ENCODE peak calls at places on chromosomes 1 and 21, in six cellular contexts. One of them, this sample, is unnamed.

GRCh38 chr1:14929547-14930223 is 223.9 kb upstream of the TMEM51 start:
- DNase-seq in astrocyte of the spinal cord: peak
- DNase-seq in body of pancreas: no peak
- DNase-seq in A673: peak
- DNase-seq in OCI-LY7: no peak
- DNase-seq in transverse colon: peak
- DNase-seq in this sample: peak

GRCh38 chr21:14243461-14243860 is 27.5 kb downstream of the RBM11 start:
- DNase-seq in A673: peak
- DNase-seq in OCI-LY7: no peak
- DNase-seq in transverse colon: no peak
- DNase-seq in astrocyte of the spinal cord: no peak
- DNase-seq in body of pancreas: no peak
- DNase-seq in this sample: no peak

GRCh38 chr1:166905136-166905535 is 29.1 kb upstream of the TADA1 start:
- DNase-seq in body of pancreas: no peak
- DNase-seq in A673: no peak
- DNase-seq in OCI-LY7: no peak
- DNase-seq in astrocyte of the spinal cord: peak
- DNase-seq in transverse colon: no peak
- DNase-seq in this sample: no peak

GRCh38 chr1:150987928-150988327 is 5.8 kb downstream of the ANXA9 start:
- DNase-seq in transverse colon: no peak
- DNase-seq in A673: no peak
- DNase-seq in OCI-LY7: no peak
- DNase-seq in astrocyte of the spinal cord: no peak
- DNase-seq in body of pancreas: no peak
- DNase-seq in this sample: no peak

GRCh38 chr21:37615962-37616361 is 249.4 kb downstream of the DYRK1A start:
- DNase-seq in transverse colon: no peak
- DNase-seq in body of pancreas: no peak
- DNase-seq in astrocyte of the spinal cord: no peak
- DNase-seq in A673: no peak
- DNase-seq in OCI-LY7: no peak
- DNase-seq in this sample: no peak

GRCh38 chr1:221743416-221744208 is 1.7 kb upstream of the DUSP10 start:
- DNase-seq in transverse colon: no peak
- DNase-seq in astrocyte of the spinal cord: peak
- DNase-seq in OCI-LY7: peak
- DNase-seq in body of pancreas: no peak
- DNase-seq in A673: no peak
- DNase-seq in this sample: no peak

GRCh38 chr21:45892156-45892919 is 89.2 kb upstream of the COL6A1 start:
- DNase-seq in body of pancreas: no peak
- DNase-seq in astrocyte of the spinal cord: no peak
- DNase-seq in transverse colon: peak
- DNase-seq in OCI-LY7: peak
- DNase-seq in A673: no peak
- DNase-seq in this sample: peak

GRCh38 chr1:152983743-152984142 is at the start of gene SPRR1A:
- DNase-seq in body of pancreas: no peak
- DNase-seq in OCI-LY7: no peak
- DNase-seq in transverse colon: no peak
- DNase-seq in A673: no peak
- DNase-seq in astrocyte of the spinal cord: no peak
- DNase-seq in this sample: no peak

GRCh38 chr1:231626951-231627614 is 493 bp downstream of the DISC1 start:
- DNase-seq in body of pancreas: peak
- DNase-seq in A673: peak
- DNase-seq in transverse colon: peak
- DNase-seq in astrocyte of the spinal cord: peak
- DNase-seq in OCI-LY7: no peak
- DNase-seq in this sample: peak

GRCh38 chr1:234980657-234981396 is 147.8 kb downstream of the TOMM20 start:
- DNase-seq in body of pancreas: peak
- DNase-seq in OCI-LY7: peak
- DNase-seq in astrocyte of the spinal cord: peak
- DNase-seq in A673: peak
- DNase-seq in transverse colon: peak
- DNase-seq in this sample: peak

GRCh38 chr1:147781056-147781471 is 20.7 kb upstream of the GJA5 start:
- DNase-seq in astrocyte of the spinal cord: no peak
- DNase-seq in transverse colon: no peak
- DNase-seq in A673: no peak
- DNase-seq in body of pancreas: no peak
- DNase-seq in OCI-LY7: no peak
- DNase-seq in this sample: no peak

GRCh38 chr1:33273961-33274371 is 17.7 kb downstream of the ZNF362 start:
- DNase-seq in astrocyte of the spinal cord: no peak
- DNase-seq in OCI-LY7: no peak
- DNase-seq in A673: no peak
- DNase-seq in body of pancreas: no peak
- DNase-seq in transverse colon: no peak
- DNase-seq in this sample: no peak

GRCh38 chr1:240000634-240001033 is 91.0 kb upstream of the FMN2 start:
- DNase-seq in transverse colon: no peak
- DNase-seq in body of pancreas: no peak
- DNase-seq in astrocyte of the spinal cord: peak
- DNase-seq in A673: no peak
- DNase-seq in OCI-LY7: no peak
- DNase-seq in this sample: no peak

GRCh38 chr1:9275567-9276034 is 17.1 kb upstream of the SPSB1 start:
- DNase-seq in body of pancreas: no peak
- DNase-seq in OCI-LY7: peak
- DNase-seq in astrocyte of the spinal cord: peak
- DNase-seq in A673: peak
- DNase-seq in transverse colon: peak
- DNase-seq in this sample: peak

GRCh38 chr1:3219005-3219724 is 150.2 kb downstream of the PRDM16 start:
- DNase-seq in transverse colon: peak
- DNase-seq in A673: no peak
- DNase-seq in astrocyte of the spinal cord: peak
- DNase-seq in body of pancreas: peak
- DNase-seq in OCI-LY7: no peak
- DNase-seq in this sample: no peak

GRCh38 chr1:110068646-110069301 is 1.7 kb downstream of the ALX3 start:
- DNase-seq in astrocyte of the spinal cord: no peak
- DNase-seq in body of pancreas: no peak
- DNase-seq in transverse colon: no peak
- DNase-seq in OCI-LY7: no peak
- DNase-seq in A673: no peak
- DNase-seq in this sample: no peak

GRCh38 chr21:44958471-44959191 is 18.8 kb downstream of the SLX9 start:
- DNase-seq in body of pancreas: peak
- DNase-seq in A673: peak
- DNase-seq in transverse colon: peak
- DNase-seq in astrocyte of the spinal cord: peak
- DNase-seq in OCI-LY7: no peak
- DNase-seq in this sample: peak

GRCh38 chr1:53090227-53091147 is 28.5 kb downstream of the PODN start:
- DNase-seq in body of pancreas: no peak
- DNase-seq in transverse colon: peak
- DNase-seq in astrocyte of the spinal cord: no peak
- DNase-seq in A673: no peak
- DNase-seq in OCI-LY7: no peak
- DNase-seq in this sample: peak

GRCh38 chr21:41232055-41232454 is 64.1 kb downstream of the BACE2 start:
- DNase-seq in body of pancreas: no peak
- DNase-seq in A673: no peak
- DNase-seq in astrocyte of the spinal cord: no peak
- DNase-seq in OCI-LY7: no peak
- DNase-seq in transverse colon: no peak
- DNase-seq in this sample: no peak

GRCh38 chr1:15960808-15961207 is 15.1 kb downstream of the ZBTB17 start:
- DNase-seq in body of pancreas: no peak
- DNase-seq in astrocyte of the spinal cord: no peak
- DNase-seq in transverse colon: no peak
- DNase-seq in OCI-LY7: no peak
- DNase-seq in A673: no peak
- DNase-seq in this sample: no peak

DNA sequence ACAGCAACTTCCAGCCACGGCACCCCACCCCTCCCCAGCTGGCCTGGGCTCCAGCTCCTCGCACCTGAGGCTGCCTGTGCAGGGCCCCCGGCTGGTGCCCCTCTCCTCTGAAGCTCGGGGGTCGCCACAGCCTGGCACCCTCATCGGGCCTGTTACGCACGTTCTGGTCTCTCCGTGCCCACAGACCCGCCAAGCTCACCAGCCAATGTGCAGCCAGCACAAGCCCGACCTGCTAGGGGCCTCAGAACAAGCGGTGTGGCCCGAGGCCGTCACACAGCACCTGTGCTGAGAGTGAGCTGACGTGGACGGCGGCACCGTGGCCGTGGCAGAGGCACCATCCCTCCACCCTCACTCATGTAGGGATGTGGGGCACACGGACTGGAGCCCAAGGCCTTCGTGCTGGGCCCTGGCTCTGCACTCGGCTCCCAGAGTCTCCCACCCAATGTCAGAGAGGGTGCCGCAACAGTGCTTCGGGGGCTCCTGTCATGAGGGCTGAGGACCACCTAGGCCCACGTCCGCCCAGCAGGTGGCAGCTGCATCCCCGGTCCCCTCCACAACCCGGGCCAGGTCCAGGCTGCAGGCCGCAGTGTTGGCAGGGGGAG is 4.4 kb upstream of the SAMD11 start:
- DNase-seq in transverse colon: no peak
- DNase-seq in body of pancreas: no peak
- DNase-seq in OCI-LY7: no peak
- DNase-seq in A673: no peak
- DNase-seq in astrocyte of the spinal cord: no peak
- DNase-seq in this sample: no peak
- TF ChIP-seq CTCF in transverse colon: no peak
- TF ChIP-seq CTCF in body of pancreas: no peak
- TF ChIP-seq CTCF in OCI-LY7: peak
- TF ChIP-seq CTCF in A673: no peak
- TF ChIP-seq CTCF in astrocyte of the spinal cord: no peak
- TF ChIP-seq CTCF in this sample: no peak

GRCh38 chr1:207956976-207957375 is 46.1 kb upstream of the CD34 start:
- DNase-seq in astrocyte of the spinal cord: no peak
- DNase-seq in transverse colon: no peak
- DNase-seq in OCI-LY7: no peak
- DNase-seq in A673: no peak
- DNase-seq in body of pancreas: no peak
- DNase-seq in this sample: no peak

GRCh38 chr1:207958376-207959139 is 47.6 kb upstream of the CD34 start:
- DNase-seq in astrocyte of the spinal cord: no peak
- DNase-seq in body of pancreas: no peak
- DNase-seq in OCI-LY7: no peak
- DNase-seq in A673: no peak
- DNase-seq in transverse colon: no peak
- DNase-seq in this sample: no peak

GRCh38 chr1:207962716-207963428 is 51.9 kb upstream of the CD34 start:
- DNase-seq in body of pancreas: no peak
- DNase-seq in OCI-LY7: no peak
- DNase-seq in A673: peak
- DNase-seq in transverse colon: peak
- DNase-seq in astrocyte of the spinal cord: peak
- DNase-seq in this sample: peak

GRCh38 chr1:207959995-207960745 is 49.2 kb upstream of the CD34 start:
- DNase-seq in astrocyte of the spinal cord: no peak
- DNase-seq in transverse colon: no peak
- DNase-seq in body of pancreas: no peak
- DNase-seq in OCI-LY7: no peak
- DNase-seq in A673: no peak
- DNase-seq in this sample: no peak

DNA sequence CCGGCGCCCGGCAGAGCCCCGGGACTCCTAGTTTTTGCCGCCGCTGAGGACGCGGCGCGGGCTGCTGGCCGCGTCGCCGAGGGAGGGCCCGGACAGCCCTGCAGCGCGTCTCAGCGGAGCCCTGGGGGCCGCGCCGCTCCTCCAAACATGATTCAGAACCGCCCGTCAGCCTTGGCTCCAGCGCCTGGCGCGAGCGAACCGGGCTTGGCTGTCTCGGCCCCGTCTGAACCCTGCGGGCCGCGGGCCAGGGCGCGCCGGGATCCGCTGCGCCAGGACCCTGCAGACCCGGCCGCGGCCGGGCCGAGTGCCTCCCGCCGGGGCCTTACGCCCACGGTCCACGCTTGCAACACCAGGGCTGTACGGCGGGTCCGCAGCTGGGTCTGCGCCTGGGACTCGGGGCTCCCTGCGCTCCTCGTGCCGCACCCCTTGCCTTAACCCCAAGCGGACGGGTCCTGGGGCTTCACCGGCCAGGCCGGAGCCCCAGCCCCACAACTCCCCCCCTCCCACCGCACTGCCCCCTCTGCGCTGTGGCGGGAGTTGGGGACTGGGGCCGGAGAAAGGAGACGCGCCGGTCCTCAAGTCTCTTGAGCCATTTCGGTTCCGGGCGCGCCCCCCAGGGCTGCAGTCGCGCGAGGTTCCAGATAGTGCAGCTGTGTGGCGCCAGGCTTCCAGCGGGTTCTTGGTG is 48.4 kb upstream of the CD34 start:
- DNase-seq in OCI-LY7: no peak
- DNase-seq in transverse colon: peak
- DNase-seq in body of pancreas: peak
- DNase-seq in astrocyte of the spinal cord: peak
- DNase-seq in A673: peak
- DNase-seq in this sample: peak
- H3K4me3 ChIP-seq in OCI-LY7: no peak
- H3K4me3 ChIP-seq in transverse colon: peak
- H3K4me3 ChIP-seq in body of pancreas: peak
- H3K4me3 ChIP-seq in astrocyte of the spinal cord: peak
- H3K4me3 ChIP-seq in A673: peak
- H3K4me3 ChIP-seq in this sample: no peak

GRCh38 chr1:228071839-228072657 is 10.5 kb upstream of the ARF1 start:
- DNase-seq in body of pancreas: no peak
- DNase-seq in OCI-LY7: no peak
- DNase-seq in astrocyte of the spinal cord: no peak
- DNase-seq in transverse colon: no peak
- DNase-seq in A673: no peak
- DNase-seq in this sample: no peak
- TF ChIP-seq CTCF in body of pancreas: no peak
- TF ChIP-seq CTCF in OCI-LY7: peak
- TF ChIP-seq CTCF in astrocyte of the spinal cord: no peak
- TF ChIP-seq CTCF in transverse colon: no peak
- TF ChIP-seq CTCF in A673: no peak
- TF ChIP-seq CTCF in this sample: no peak

GRCh38 chr1:198234511-198235251 is 77.9 kb downstream of the NEK7 start:
- DNase-seq in OCI-LY7: no peak
- DNase-seq in astrocyte of the spinal cord: peak
- DNase-seq in A673: peak
- DNase-seq in transverse colon: no peak
- DNase-seq in body of pancreas: no peak
- DNase-seq in this sample: no peak

GRCh38 chr1:198231776-198232175 is 75.0 kb downstream of the NEK7 start:
- DNase-seq in body of pancreas: no peak
- DNase-seq in astrocyte of the spinal cord: no peak
- DNase-seq in A673: no peak
- DNase-seq in OCI-LY7: no peak
- DNase-seq in transverse colon: no peak
- DNase-seq in this sample: no peak

GRCh38 chr1:198232407-198232806 is 75.6 kb downstream of the NEK7 start:
- DNase-seq in OCI-LY7: no peak
- DNase-seq in A673: no peak
- DNase-seq in astrocyte of the spinal cord: no peak
- DNase-seq in transverse colon: no peak
- DNase-seq in body of pancreas: no peak
- DNase-seq in this sample: no peak

GRCh38 chr1:198228925-198229324 is 72.1 kb downstream of the NEK7 start:
- DNase-seq in transverse colon: no peak
- DNase-seq in body of pancreas: no peak
- DNase-seq in astrocyte of the spinal cord: no peak
- DNase-seq in A673: no peak
- DNase-seq in OCI-LY7: no peak
- DNase-seq in this sample: no peak

GRCh38 chr1:198232940-198233675 is 76.3 kb downstream of the NEK7 start:
- DNase-seq in OCI-LY7: no peak
- DNase-seq in astrocyte of the spinal cord: no peak
- DNase-seq in body of pancreas: no peak
- DNase-seq in A673: no peak
- DNase-seq in transverse colon: no peak
- DNase-seq in this sample: no peak
- H3K4me3 ChIP-seq in OCI-LY7: no peak
- H3K4me3 ChIP-seq in astrocyte of the spinal cord: no peak
- H3K4me3 ChIP-seq in body of pancreas: no peak
- H3K4me3 ChIP-seq in A673: no peak
- H3K4me3 ChIP-seq in transverse colon: no peak
- H3K4me3 ChIP-seq in this sample: no peak

This sample was measured in mucosa of descending colon.